ENCODE peak calls at places on chromosome 1, in four cellular contexts. N is astrocyte of the spinal cord, D is B cell, S is psoas muscle. O is an unnamed sample.

GRCh38 chr1:229998980-229999379 is 68.1 kb upstream of the GALNT2 start:
- DNase-seq in S (no peak), D (no peak), N (peak; percentile 3), O (no peak)

GRCh38 chr1:166090244-166090643 is 76.6 kb downstream of the FAM78B start:
- DNase-seq in D (no peak), N (no peak), S (no peak), O (no peak)

GRCh38 chr1:1391225-1391624 is 7.9 kb downstream of the CCNL2 start:
- DNase-seq in S (peak; percentile 23), N (no peak), D (no peak), O (peak; percentile 47)

GRCh38 chr1:22089787-22090186 is 37.3 kb downstream of the CDC42 start:
- DNase-seq in S (no peak), N (no peak), D (no peak), O (no peak)

GRCh38 chr1:54882483-54882882 is 4.5 kb downstream of the DHCR24 start:
- DNase-seq in D (no peak), N (no peak), S (no peak), O (no peak)

GRCh38 chr1:88917321-88918025 is 26.1 kb upstream of the GTF2B start:
- DNase-seq in N (no peak), D (no peak), S (no peak), O (no peak)

GRCh38 chr1:41239988-41240610 is 2.0 kb downstream of the SCMH1 start:
- DNase-seq in S (no peak), D (no peak), N (peak; percentile 63), O (no peak)

GRCh38 chr1:110173466-110174117 is 23.3 kb downstream of the SLC6A17 start:
- DNase-seq in N (no peak), S (no peak), D (no peak), O (no peak)

GRCh38 chr1:37620707-37621106 is 14.0 kb downstream of the RSPO1 start:
- DNase-seq in S (no peak), N (no peak), D (no peak), O (no peak)

GRCh38 chr1:202259705-202260104 is 66.1 kb downstream of the LGR6 start:
- DNase-seq in D (no peak), N (no peak), S (no peak), O (peak; percentile 18)

GRCh38 chr1:220701974-220702373 is 11.8 kb downstream of the C1orf115 start:
- DNase-seq in S (no peak), D (no peak), N (no peak), O (no peak)

GRCh38 chr1:153428790-153429189 is 12.5 kb downstream of the S100A7A start:
- DNase-seq in S (no peak), N (no peak), D (no peak), O (no peak)

GRCh38 chr1:20348326-20348910 is 57.7 kb downstream of the VWA5B1 start:
- DNase-seq in S (no peak), D (no peak), N (no peak), O (no peak)

GRCh38 chr1:76474922-76475321 is 392.4 kb upstream of the ST6GALNAC5 start:
- DNase-seq in S (no peak), N (no peak), D (no peak), O (no peak)

GRCh38 chr1:200359610-200360163 is 50.1 kb downstream of the ZNF281 start:
- DNase-seq in S (no peak), D (no peak), N (no peak), O (no peak)

GRCh38 chr1:64948216-64948615 is 18.1 kb downstream of the JAK1 start:
- DNase-seq in D (no peak), N (no peak), S (no peak), O (no peak)

GRCh38 chr1:145795257-145795881 is 28.5 kb downstream of the RNF115 start:
- DNase-seq in N (no peak), S (no peak), D (no peak), O (no peak)

GRCh38 chr1:241485554-241485992 is 34.0 kb downstream of the FH start:
- DNase-seq in D (no peak), N (peak; percentile 32), S (no peak), O (no peak)

GRCh38 chr1:42737257-42737656 is 2.8 kb downstream of the CLDN19 start:
- DNase-seq in D (no peak), N (no peak), S (no peak), O (peak; percentile 81)

GRCh38 chr1:116256875-116257823 is 115.9 kb upstream of the ATP1A1 start:
- DNase-seq in D (no peak), S (no peak), N (no peak), O (no peak)

GRCh38 chr1:202355944-202356553 is 7.5 kb downstream of the PPP1R12B start:
- DNase-seq in N (no peak), D (no peak), S (no peak), O (no peak)

GRCh38 chr1:174413632-174414031 is 34.1 kb upstream of the GPR52 start:
- DNase-seq in N (no peak), D (no peak), S (no peak), O (no peak)

GRCh38 chr1:13462682-13463081 is 51.1 kb downstream of the LRRC38 start:
- DNase-seq in N (no peak), D (no peak), S (no peak), O (no peak)

GRCh38 chr1:51612349-51612982 is 4.4 kb upstream of the OSBPL9 start:
- DNase-seq in S (no peak), N (no peak), D (no peak), O (no peak)

GRCh38 chr1:243396876-243397275 is 141.0 kb downstream of the SDCCAG8 start:
- DNase-seq in S (no peak), D (no peak), N (no peak), O (no peak)

GRCh38 chr1:41381691-41382530 is 20.7 kb downstream of the FOXO6 start:
- DNase-seq in D (no peak), N (no peak), S (peak; percentile 67), O (peak; percentile 87)

GRCh38 chr1:229938571-229938970 is 128.5 kb upstream of the GALNT2 start:
- DNase-seq in D (no peak), N (no peak), S (no peak), O (no peak)

GRCh38 chr1:241660424-241660972 is 8.4 kb downstream of the WDR64 start:
- DNase-seq in D (no peak), N (no peak), S (no peak), O (no peak)

GRCh38 chr1:153790282-153790995 is 15.2 kb downstream of the SLC27A3 start:
- DNase-seq in D (no peak), S (peak; percentile 85), N (peak; percentile 43), O (peak; percentile 93)

GRCh38 chr1:91428182-91428798 is 23.7 kb upstream of the HFM1 start:
- DNase-seq in D (no peak), S (no peak), N (no peak), O (peak; percentile 66)

GRCh38 chr1:6918908-6919511 is 133.8 kb downstream of the CAMTA1 start:
- DNase-seq in D (no peak), S (no peak), N (no peak), O (no peak)

GRCh38 chr1:220808501-220809186 is 21.9 kb downstream of the MTARC1 start:
- DNase-seq in N (peak; percentile 36), S (no peak), D (no peak), O (no peak)

GRCh38 chr1:83882906-83883305 is 116.0 kb downstream of the TTLL7 start:
- DNase-seq in D (no peak), N (peak; percentile 58), S (no peak), O (no peak)

GRCh38 chr1:156540955-156541354 is 31.4 kb downstream of the IQGAP3 start:
- DNase-seq in N (no peak), S (no peak), D (no peak), O (no peak)

GRCh38 chr1:214898718-214899117 is 183.8 kb upstream of the KCNK2 start:
- DNase-seq in D (no peak), S (no peak), N (no peak), O (no peak)
- TF ChIP-seq CTCF in D (no peak), S (no peak), N (no peak), O (no peak)

GRCh38 chr1:205502992-205503391 is 1.5 kb upstream of the CDK18 start:
- DNase-seq in S (no peak), D (no peak), N (no peak), O (no peak)

GRCh38 chr1:205506409-205507196 is 2.1 kb downstream of the CDK18 start:
- DNase-seq in D (no peak), S (no peak), N (no peak), O (peak; percentile 40)

GRCh38 chr1:205504311-205505075 is at the start of gene CDK18:
- DNase-seq in S (peak; percentile 74), N (no peak), D (no peak), O (peak; percentile 97)

GRCh38 chr1:205505791-205506190 is 1.3 kb downstream of the CDK18 start:
- DNase-seq in N (no peak), S (peak; percentile 67), D (no peak), O (peak; percentile 90)

GRCh38 chr1:205505076-205505729 is 734 bp downstream of the CDK18 start:
- DNase-seq in N (no peak), D (no peak), S (no peak), O (peak; percentile 69)
- TF ChIP-seq CTCF in N (no peak), D (no peak), S (no peak), O (no peak)

GRCh38 chr1:162230517-162230916 is 146.1 kb downstream of the SPATA46 start:
- DNase-seq in D (no peak), S (no peak), N (no peak), O (no peak)
- TF ChIP-seq CTCF in D (no peak), S (no peak), N (no peak), O (no peak)

DNA sequence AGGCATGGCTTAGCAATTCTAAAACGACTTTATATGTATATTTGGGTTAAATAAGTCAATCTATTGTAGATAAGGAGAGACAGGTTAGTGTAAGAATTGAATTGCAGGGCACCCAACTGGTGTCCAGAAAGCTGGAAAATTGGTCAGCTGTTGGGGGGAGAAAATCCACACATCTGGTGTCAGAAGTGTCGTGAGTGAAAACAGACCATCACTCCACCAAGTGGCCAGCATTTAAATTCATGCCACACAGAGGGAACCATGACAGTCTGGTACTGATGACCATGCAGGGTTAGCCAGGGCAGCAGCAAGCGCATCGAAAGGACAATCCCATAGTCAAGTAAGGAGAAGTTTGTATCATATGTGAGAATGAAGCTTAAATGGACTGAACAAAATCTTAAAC is 11.7 kb downstream of the LAX1 start:
- DNase-seq in N (no peak), D (no peak), S (no peak), O (no peak)
- TF ChIP-seq CTCF in N (peak; percentile 5), D (no peak), S (peak; percentile 15), O (peak; percentile 30)

GRCh38 chr1:209845405-209845725 is 17.6 kb downstream of the UTP25 start:
- DNase-seq in S (no peak), D (no peak), N (no peak), O (no peak)

GRCh38 chr1:209853677-209854076 is 25.9 kb downstream of the UTP25 start:
- DNase-seq in D (no peak), S (no peak), N (no peak), O (no peak)

GRCh38 chr1:209849388-209849787 is 21.6 kb downstream of the UTP25 start:
- DNase-seq in S (no peak), D (no peak), N (no peak), O (no peak)

GRCh38 chr1:209854196-209854595 is 26.4 kb downstream of the UTP25 start:
- DNase-seq in N (no peak), S (no peak), D (no peak), O (no peak)

GRCh38 chr1:209850342-209850979 is 22.7 kb downstream of the UTP25 start:
- DNase-seq in D (peak; percentile 67), S (no peak), N (peak; percentile 85), O (no peak)
- TF ChIP-seq CTCF in D (peak; percentile 53), S (peak; percentile 37), N (peak; percentile 88), O (peak; percentile 39)

O was measured in kidney.